ENCODE peak calls at places on chromosomes 4 and X, in five cellular contexts. One of them, this sample, is unnamed.

GRCh38 chr4:94806376-94806775 is 48.6 kb downstream of the BMPR1B start:
- DNase-seq in hepatocyte: no peak
- DNase-seq in activated T-cell treated with anti-CD3 and anti-CD28 coated beads for 1 hour: no peak
- DNase-seq in AG10803: no peak
- DNase-seq in activated CD8-positive, alpha-beta memory T cell treated with anti-CD3 and anti-CD28 coated beads for 24 hours: no peak
- DNase-seq in this sample: no peak

GRCh38 chr4:76539979-76540378 is 105.0 kb downstream of the SHROOM3 start:
- DNase-seq in activated T-cell treated with anti-CD3 and anti-CD28 coated beads for 1 hour: no peak
- DNase-seq in hepatocyte: peak
- DNase-seq in activated CD8-positive, alpha-beta memory T cell treated with anti-CD3 and anti-CD28 coated beads for 24 hours: no peak
- DNase-seq in AG10803: peak
- DNase-seq in this sample: no peak

GRCh38 chrX:68146054-68146453 is 287.2 kb downstream of the OPHN1 start:
- DNase-seq in activated CD8-positive, alpha-beta memory T cell treated with anti-CD3 and anti-CD28 coated beads for 24 hours: no peak
- DNase-seq in hepatocyte: peak
- DNase-seq in activated T-cell treated with anti-CD3 and anti-CD28 coated beads for 1 hour: no peak
- DNase-seq in AG10803: peak
- DNase-seq in this sample: peak

GRCh38 chr4:66639361-66639760 is 905.9 kb downstream of the CENPC start:
- DNase-seq in activated CD8-positive, alpha-beta memory T cell treated with anti-CD3 and anti-CD28 coated beads for 24 hours: no peak
- DNase-seq in hepatocyte: no peak
- DNase-seq in AG10803: no peak
- DNase-seq in activated T-cell treated with anti-CD3 and anti-CD28 coated beads for 1 hour: no peak
- DNase-seq in this sample: peak

GRCh38 chr4:8157496-8157895 is 1.1 kb downstream of the ABLIM2 start:
- DNase-seq in AG10803: no peak
- DNase-seq in hepatocyte: no peak
- DNase-seq in activated T-cell treated with anti-CD3 and anti-CD28 coated beads for 1 hour: no peak
- DNase-seq in activated CD8-positive, alpha-beta memory T cell treated with anti-CD3 and anti-CD28 coated beads for 24 hours: no peak
- DNase-seq in this sample: no peak

GRCh38 chr4:743463-744211 is 38.0 kb downstream of the PCGF3 start:
- DNase-seq in activated T-cell treated with anti-CD3 and anti-CD28 coated beads for 1 hour: no peak
- DNase-seq in hepatocyte: no peak
- DNase-seq in activated CD8-positive, alpha-beta memory T cell treated with anti-CD3 and anti-CD28 coated beads for 24 hours: no peak
- DNase-seq in AG10803: peak
- DNase-seq in this sample: peak

GRCh38 chr4:38242822-38243384 is 282.7 kb downstream of the PTTG2 start:
- DNase-seq in AG10803: no peak
- DNase-seq in activated T-cell treated with anti-CD3 and anti-CD28 coated beads for 1 hour: no peak
- DNase-seq in hepatocyte: no peak
- DNase-seq in activated CD8-positive, alpha-beta memory T cell treated with anti-CD3 and anti-CD28 coated beads for 24 hours: no peak
- DNase-seq in this sample: no peak

GRCh38 chrX:16712116-16712824 is at the start of gene CTPS2:
- DNase-seq in activated T-cell treated with anti-CD3 and anti-CD28 coated beads for 1 hour: peak
- DNase-seq in AG10803: peak
- DNase-seq in hepatocyte: peak
- DNase-seq in activated CD8-positive, alpha-beta memory T cell treated with anti-CD3 and anti-CD28 coated beads for 24 hours: peak
- DNase-seq in this sample: peak

GRCh38 chrX:8971116-8971515 is 62.8 kb downstream of the FAM9B start:
- DNase-seq in activated CD8-positive, alpha-beta memory T cell treated with anti-CD3 and anti-CD28 coated beads for 24 hours: no peak
- DNase-seq in AG10803: peak
- DNase-seq in activated T-cell treated with anti-CD3 and anti-CD28 coated beads for 1 hour: no peak
- DNase-seq in hepatocyte: peak
- DNase-seq in this sample: peak

GRCh38 chr4:162891788-162892707 is 274.6 kb downstream of the NAF1 start:
- DNase-seq in AG10803: no peak
- DNase-seq in activated T-cell treated with anti-CD3 and anti-CD28 coated beads for 1 hour: no peak
- DNase-seq in hepatocyte: no peak
- DNase-seq in activated CD8-positive, alpha-beta memory T cell treated with anti-CD3 and anti-CD28 coated beads for 24 hours: no peak
- DNase-seq in this sample: no peak

GRCh38 chr4:99301376-99302164 is 10.8 kb upstream of the ADH1A start:
- DNase-seq in AG10803: peak
- DNase-seq in hepatocyte: no peak
- DNase-seq in activated T-cell treated with anti-CD3 and anti-CD28 coated beads for 1 hour: no peak
- DNase-seq in activated CD8-positive, alpha-beta memory T cell treated with anti-CD3 and anti-CD28 coated beads for 24 hours: no peak
- DNase-seq in this sample: peak

GRCh38 chr4:53714377-53715140 is 123.3 kb upstream of the LNX1 start:
- DNase-seq in activated CD8-positive, alpha-beta memory T cell treated with anti-CD3 and anti-CD28 coated beads for 24 hours: no peak
- DNase-seq in AG10803: peak
- DNase-seq in activated T-cell treated with anti-CD3 and anti-CD28 coated beads for 1 hour: no peak
- DNase-seq in hepatocyte: no peak
- DNase-seq in this sample: peak

GRCh38 chrX:2640436-2641150 is 50.5 kb upstream of the CD99 start:
- DNase-seq in hepatocyte: peak
- DNase-seq in AG10803: no peak
- DNase-seq in activated CD8-positive, alpha-beta memory T cell treated with anti-CD3 and anti-CD28 coated beads for 24 hours: no peak
- DNase-seq in activated T-cell treated with anti-CD3 and anti-CD28 coated beads for 1 hour: no peak
- DNase-seq in this sample: no peak

GRCh38 chr4:180377741-180378140 is 1865.5 kb upstream of the TENM3 start:
- DNase-seq in activated T-cell treated with anti-CD3 and anti-CD28 coated beads for 1 hour: no peak
- DNase-seq in hepatocyte: no peak
- DNase-seq in activated CD8-positive, alpha-beta memory T cell treated with anti-CD3 and anti-CD28 coated beads for 24 hours: no peak
- DNase-seq in AG10803: no peak
- DNase-seq in this sample: peak

GRCh38 chr4:110850461-110851447 is 227.9 kb upstream of the PITX2 start:
- DNase-seq in activated CD8-positive, alpha-beta memory T cell treated with anti-CD3 and anti-CD28 coated beads for 24 hours: no peak
- DNase-seq in activated T-cell treated with anti-CD3 and anti-CD28 coated beads for 1 hour: no peak
- DNase-seq in AG10803: no peak
- DNase-seq in hepatocyte: peak
- DNase-seq in this sample: no peak